ENCODE peak calls at places on chromosomes 1 and 21, in five cellular contexts. L is mammary epithelial cell, E is esophagus squamous epithelium, N is prostate gland, W is kidney. B is an unnamed sample.

GRCh38 chr1:42942444-42942843 is 16.2 kb downstream of the SLC2A1 start:
- DNase-seq in N (no peak), L (no peak), W (peak), E (no peak), B (no peak)

GRCh38 chr1:150912623-150913022 is 13.5 kb upstream of the SETDB1 start:
- DNase-seq in N (no peak), E (no peak), L (no peak), W (no peak), B (no peak)

GRCh38 chr1:224333939-224334701 is 4.1 kb upstream of the NVL start:
- DNase-seq in L (peak), E (no peak), N (no peak), W (no peak), B (no peak)

GRCh38 chr1:29850358-29850757 is 614.0 kb downstream of the PTPRU start:
- DNase-seq in N (no peak), E (no peak), W (no peak), L (no peak), B (no peak)

GRCh38 chr1:2585318-2586092 is 1.1 kb upstream of the PRXL2B start:
- DNase-seq in W (peak), L (peak), E (peak), N (peak), B (no peak)

GRCh38 chr1:34176830-34177613 is at the start of gene C1orf94:
- DNase-seq in W (no peak), L (no peak), N (no peak), E (no peak), B (no peak)

GRCh38 chr1:114009393-114009792 is 30.1 kb downstream of the OLFML3 start:
- DNase-seq in W (no peak), E (no peak), N (no peak), L (peak), B (no peak)

GRCh38 chr1:193589597-193590040 is 403.2 kb upstream of the B3GALT2 start:
- DNase-seq in N (no peak), E (no peak), L (no peak), W (no peak), B (no peak)

GRCh38 chr21:44299085-44299457 is 782 bp upstream of the PFKL start:
- DNase-seq in W (no peak), L (no peak), E (no peak), N (no peak), B (no peak)

GRCh38 chr1:37930246-37931142 is 16.4 kb downstream of the INPP5B start:
- DNase-seq in E (no peak), N (peak), W (no peak), L (peak), B (no peak)

GRCh38 chr1:59232209-59232608 is 64.7 kb upstream of the FGGY start:
- DNase-seq in N (peak), W (no peak), E (no peak), L (no peak), B (no peak)

GRCh38 chr1:93738075-93738622 is 56.5 kb upstream of the BCAR3 start:
- DNase-seq in W (no peak), N (no peak), E (no peak), L (peak), B (peak)

GRCh38 chr21:42583150-42583991 is 69.7 kb downstream of the SLC37A1 start:
- DNase-seq in L (no peak), W (peak), N (no peak), E (no peak), B (no peak)

GRCh38 chr1:214666674-214667073 is 63.7 kb downstream of the CENPF start:
- DNase-seq in L (no peak), E (no peak), W (no peak), N (no peak), B (no peak)

GRCh38 chr1:180167021-180167701 is 12.5 kb downstream of the QSOX1 start:
- DNase-seq in E (no peak), W (no peak), N (no peak), L (no peak), B (no peak)

GRCh38 chr21:46386726-46387073 is 62.7 kb downstream of the PCNT start:
- DNase-seq in W (no peak), L (no peak), N (no peak), E (no peak), B (no peak)
- H3K27ac ChIP-seq in W (no peak), L (no peak), N (no peak), E (no peak), B (no peak)

GRCh38 chr1:156664949-156665411 is 12.2 kb downstream of the NES start:
- DNase-seq in L (no peak), E (no peak), W (peak), N (no peak), B (no peak)
- H3K27ac ChIP-seq in L (no peak), E (peak), W (peak), N (peak), B (no peak)

GRCh38 chr1:156497078-156497742 is 3.4 kb downstream of the MEF2D start:
- DNase-seq in W (peak), L (no peak), N (no peak), E (no peak), B (no peak)
- H3K27ac ChIP-seq in W (no peak), L (no peak), N (peak), E (peak), B (no peak)

GRCh38 chr1:171403396-171403795 is 81.9 kb upstream of the PRRC2C start:
- DNase-seq in L (peak), N (no peak), E (no peak), W (no peak), B (peak)
- H3K27ac ChIP-seq in L (peak), N (no peak), E (no peak), W (no peak), B (peak)

DNA sequence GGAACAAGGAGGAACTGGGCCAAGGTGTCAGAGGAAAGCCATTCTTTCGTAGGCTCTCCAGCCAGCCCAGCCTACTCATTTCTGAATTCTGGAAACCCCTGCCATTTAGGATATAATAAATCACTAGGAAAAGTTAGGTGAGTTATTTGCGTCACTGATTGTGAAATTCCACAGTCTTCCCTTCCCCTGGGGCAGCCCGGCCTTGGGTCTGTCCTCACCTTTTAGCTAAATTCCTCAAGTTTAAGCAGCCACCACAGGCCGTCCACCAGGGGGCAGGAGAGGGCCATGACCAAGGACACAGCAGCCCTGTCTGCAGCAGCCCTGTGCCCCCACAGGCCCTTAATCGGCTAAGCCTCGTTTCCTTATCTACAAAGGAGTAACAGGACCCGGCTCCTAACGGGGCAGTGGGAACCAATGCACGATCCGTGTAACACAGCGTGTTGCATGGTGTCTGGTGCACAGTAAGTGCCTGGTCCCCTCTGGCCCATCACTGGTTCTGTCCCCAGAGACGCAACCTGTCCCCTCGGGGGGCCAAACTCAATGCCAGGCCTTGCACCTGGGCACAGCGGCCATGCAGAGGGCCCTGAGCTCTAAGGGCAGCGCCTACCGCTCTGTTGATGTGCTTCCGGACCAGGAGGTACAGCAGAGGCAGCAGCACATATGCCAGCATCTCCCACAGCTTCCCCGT is 18.1 kb downstream of the GPR157 start:
- DNase-seq in L (peak), E (peak), W (peak), N (peak), B (peak)
- H3K27ac ChIP-seq in L (no peak), E (peak), W (no peak), N (no peak), B (peak)

GRCh38 chr1:153698648-153699004 is 20.1 kb downstream of the NPR1 start:
- DNase-seq in N (no peak), L (no peak), E (no peak), W (no peak), B (no peak)

GRCh38 chr1:153697191-153697872 is 18.8 kb downstream of the NPR1 start:
- DNase-seq in W (peak), L (no peak), E (no peak), N (no peak), B (no peak)

GRCh38 chr1:153699768-153700167 is 21.3 kb downstream of the NPR1 start:
- DNase-seq in W (no peak), N (no peak), L (no peak), E (no peak), B (no peak)

GRCh38 chr1:153697873-153698647 is 19.6 kb downstream of the NPR1 start:
- DNase-seq in N (no peak), L (no peak), E (no peak), W (peak), B (no peak)

DNA sequence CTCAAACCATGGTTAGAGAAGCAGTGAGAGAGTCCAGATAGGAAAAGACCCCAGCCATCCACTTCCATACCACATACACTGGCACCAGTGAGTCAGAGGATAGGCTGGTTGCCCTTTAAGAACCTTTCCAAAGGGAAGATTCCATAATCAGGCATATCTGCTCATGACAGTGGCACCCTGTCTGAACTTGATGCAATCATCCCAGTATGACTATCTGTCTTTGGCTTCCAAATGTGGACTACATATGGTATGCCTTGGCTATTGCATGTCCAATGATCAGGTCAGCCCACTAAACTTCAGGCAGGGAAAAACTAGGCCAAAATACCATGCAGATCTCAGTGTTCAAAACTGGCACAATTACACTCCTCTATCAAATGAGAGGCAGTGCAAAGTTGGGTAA is 20.6 kb downstream of the NPR1 start:
- DNase-seq in N (no peak), E (no peak), W (no peak), L (peak), B (no peak)
- H3K27ac ChIP-seq in N (no peak), E (peak), W (peak), L (no peak), B (no peak)

GRCh38 chr1:211921579-211922095 is 91.1 kb upstream of the LPGAT1 start:
- DNase-seq in N (no peak), E (no peak), W (no peak), L (no peak), B (no peak)
- H3K27ac ChIP-seq in N (no peak), E (no peak), W (no peak), L (no peak), B (no peak)

DNA sequence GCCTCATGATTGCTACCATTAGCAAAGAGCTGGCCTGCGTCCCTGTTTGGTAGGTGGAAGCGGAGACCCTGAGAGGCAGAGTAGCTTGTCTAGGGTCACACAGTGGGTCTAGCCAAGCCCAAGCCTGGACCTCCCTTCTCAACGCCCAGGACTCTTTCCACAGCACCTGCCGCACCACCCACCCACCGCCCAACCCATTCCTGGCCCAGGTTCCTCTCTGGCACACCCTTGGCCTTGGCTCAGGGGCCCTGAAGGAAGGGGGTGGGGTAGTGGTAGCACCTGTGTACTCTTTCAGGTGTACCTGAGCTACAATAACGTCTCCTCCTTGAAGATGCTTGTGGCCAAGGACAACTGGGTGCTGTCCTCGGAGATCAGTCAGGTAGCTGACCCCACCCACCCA is 19.3 kb downstream of the FAM151A start:
- DNase-seq in W (no peak), E (no peak), L (no peak), N (no peak), B (no peak)
- H3K27ac ChIP-seq in W (no peak), E (peak), L (no peak), N (no peak), B (no peak)

GRCh38 chr1:157145081-157145480 is 6.9 kb upstream of the ETV3 start:
- DNase-seq in L (peak), E (no peak), N (no peak), W (no peak), B (no peak)
- H3K27ac ChIP-seq in L (peak), E (peak), N (peak), W (no peak), B (peak)

B was measured in epithelial cell of prostate.